ENCODE peak calls at places on chromosomes 12 and 14, in five cellular contexts. One of them, this sample, is unnamed.

GRCh38 chr14:92880351-92880750 is 42.6 kb upstream of the CHGA start:
- DNase-seq in A673: no peak
- DNase-seq in GM23248: peak; percentile 11
- DNase-seq in neural progenitor cell: no peak
- DNase-seq in GM23338: no peak
- DNase-seq in this sample: no peak

GRCh38 chr12:39199371-39199770 is 243.5 kb downstream of the KIF21A start:
- DNase-seq in neural progenitor cell: no peak
- DNase-seq in GM23248: no peak
- DNase-seq in GM23338: no peak
- DNase-seq in A673: peak; percentile 94
- DNase-seq in this sample: no peak

GRCh38 chr14:76312821-76313220 is 63.1 kb upstream of the ESRRB start:
- DNase-seq in A673: no peak
- DNase-seq in GM23338: peak; percentile 28
- DNase-seq in neural progenitor cell: peak; percentile 33
- DNase-seq in GM23248: no peak
- DNase-seq in this sample: no peak

GRCh38 chr12:96225003-96225855 is 31.1 kb downstream of the ELK3 start:
- DNase-seq in GM23338: no peak
- DNase-seq in neural progenitor cell: no peak
- DNase-seq in GM23248: no peak
- DNase-seq in A673: peak; percentile 40
- DNase-seq in this sample: no peak

GRCh38 chr14:99177876-99178630 is 93.9 kb downstream of the BCL11B start:
- DNase-seq in GM23248: no peak
- DNase-seq in GM23338: no peak
- DNase-seq in neural progenitor cell: no peak
- DNase-seq in A673: no peak
- DNase-seq in this sample: no peak

GRCh38 chr14:60215520-60216195 is 33.4 kb upstream of the PPM1A start:
- DNase-seq in GM23248: no peak
- DNase-seq in A673: no peak
- DNase-seq in neural progenitor cell: no peak
- DNase-seq in GM23338: no peak
- DNase-seq in this sample: no peak

GRCh38 chr14:60753264-60754126 is 18.9 kb downstream of the MNAT1 start:
- DNase-seq in GM23248: no peak
- DNase-seq in A673: no peak
- DNase-seq in neural progenitor cell: no peak
- DNase-seq in GM23338: no peak
- DNase-seq in this sample: peak; percentile 58

GRCh38 chr14:75259946-75260545 is 18.6 kb upstream of the FOS start:
- DNase-seq in GM23338: no peak
- DNase-seq in neural progenitor cell: no peak
- DNase-seq in GM23248: peak; percentile 4
- DNase-seq in A673: no peak
- DNase-seq in this sample: no peak

GRCh38 chr14:74649673-74650072 is 37.6 kb upstream of the LTBP2 start:
- DNase-seq in A673: no peak
- DNase-seq in GM23338: no peak
- DNase-seq in GM23248: peak; percentile 60
- DNase-seq in neural progenitor cell: no peak
- DNase-seq in this sample: no peak

GRCh38 chr12:59403259-59403932 is 192.4 kb upstream of the SLC16A7 start:
- DNase-seq in A673: peak; percentile 70
- DNase-seq in neural progenitor cell: peak; percentile 69
- DNase-seq in GM23338: peak; percentile 81
- DNase-seq in GM23248: peak; percentile 77
- DNase-seq in this sample: peak; percentile 91

GRCh38 chr14:25121342-25122129 is 71.6 kb upstream of the STXBP6 start:
- DNase-seq in GM23248: peak; percentile 95
- DNase-seq in A673: no peak
- DNase-seq in neural progenitor cell: no peak
- DNase-seq in GM23338: peak; percentile 23
- DNase-seq in this sample: peak; percentile 93

GRCh38 chr14:100777366-100778077 is 48.4 kb upstream of the MEG3 start:
- DNase-seq in GM23248: no peak
- DNase-seq in A673: no peak
- DNase-seq in GM23338: no peak
- DNase-seq in neural progenitor cell: no peak
- DNase-seq in this sample: no peak

GRCh38 chr12:50483488-50483887 is 21.3 kb upstream of the DIP2B start:
- DNase-seq in GM23338: no peak
- DNase-seq in GM23248: no peak
- DNase-seq in neural progenitor cell: no peak
- DNase-seq in A673: no peak
- DNase-seq in this sample: no peak

GRCh38 chr14:90642239-90642717 is 174.0 kb downstream of the TTC7B start:
- DNase-seq in GM23338: peak; percentile 84
- DNase-seq in A673: peak; percentile 9
- DNase-seq in GM23248: no peak
- DNase-seq in neural progenitor cell: peak; percentile 89
- DNase-seq in this sample: peak; percentile 73

GRCh38 chr12:32501835-32502333 is 102.5 kb downstream of the FGD4 start:
- DNase-seq in GM23338: peak; percentile 96
- DNase-seq in A673: peak; percentile 96
- DNase-seq in GM23248: peak; percentile 72
- DNase-seq in neural progenitor cell: peak; percentile 98
- DNase-seq in this sample: peak; percentile 91

GRCh38 chr12:67720383-67720856 is 71.9 kb downstream of the DYRK2 start:
- DNase-seq in A673: peak; percentile 17
- DNase-seq in neural progenitor cell: no peak
- DNase-seq in GM23248: peak; percentile 35
- DNase-seq in GM23338: no peak
- DNase-seq in this sample: peak; percentile 80

GRCh38 chr14:98900721-98901272 is 371.2 kb downstream of the BCL11B start:
- DNase-seq in GM23248: no peak
- DNase-seq in neural progenitor cell: no peak
- DNase-seq in GM23338: no peak
- DNase-seq in A673: no peak
- DNase-seq in this sample: no peak

GRCh38 chr14:91872517-91873470 is 5.5 kb upstream of the TC2N start:
- DNase-seq in GM23338: no peak
- DNase-seq in GM23248: peak; percentile 49
- DNase-seq in neural progenitor cell: no peak
- DNase-seq in A673: no peak
- DNase-seq in this sample: peak; percentile 93

GRCh38 chr12:8036366-8036765 is 3.9 kb downstream of the FOXJ2 start:
- DNase-seq in GM23248: peak; percentile 33
- DNase-seq in GM23338: no peak
- DNase-seq in neural progenitor cell: no peak
- DNase-seq in A673: no peak
- DNase-seq in this sample: peak; percentile 23

GRCh38 chr14:77641534-77642341 is 25.3 kb upstream of the SPTLC2 start:
- DNase-seq in A673: peak; percentile 55
- DNase-seq in neural progenitor cell: no peak
- DNase-seq in GM23338: peak; percentile 14
- DNase-seq in GM23248: peak; percentile 82
- DNase-seq in this sample: peak; percentile 47

GRCh38 chr12:121391619-121392324 is 8.1 kb upstream of the RNF34 start:
- DNase-seq in A673: peak; percentile 42
- DNase-seq in GM23338: no peak
- DNase-seq in GM23248: peak; percentile 68
- DNase-seq in neural progenitor cell: no peak
- DNase-seq in this sample: peak; percentile 59

GRCh38 chr14:61406670-61407069 is 85.3 kb downstream of the PRKCH start:
- DNase-seq in A673: no peak
- DNase-seq in GM23248: no peak
- DNase-seq in GM23338: no peak
- DNase-seq in neural progenitor cell: no peak
- DNase-seq in this sample: no peak

GRCh38 chr12:50934371-50934851 is 17.9 kb upstream of the HIGD1C start:
- DNase-seq in GM23338: no peak
- DNase-seq in A673: no peak
- DNase-seq in neural progenitor cell: no peak
- DNase-seq in GM23248: peak; percentile 18
- DNase-seq in this sample: peak; percentile 25

GRCh38 chr14:54343276-54344121 is 53.3 kb upstream of the CDKN3 start:
- DNase-seq in GM23248: no peak
- DNase-seq in neural progenitor cell: peak; percentile 58
- DNase-seq in GM23338: no peak
- DNase-seq in A673: peak; percentile 63
- DNase-seq in this sample: peak; percentile 64

GRCh38 chr12:64797156-64797555 is 27.3 kb upstream of the TBC1D30 start:
- DNase-seq in GM23338: no peak
- DNase-seq in GM23248: no peak
- DNase-seq in A673: no peak
- DNase-seq in neural progenitor cell: no peak
- DNase-seq in this sample: no peak

GRCh38 chr12:19261773-19262172 is 132.2 kb downstream of the PLEKHA5 start:
- DNase-seq in GM23338: no peak
- DNase-seq in GM23248: no peak
- DNase-seq in A673: peak; percentile 61
- DNase-seq in neural progenitor cell: no peak
- DNase-seq in this sample: no peak

GRCh38 chr14:91835920-91836843 is 31.2 kb downstream of the TC2N start:
- DNase-seq in neural progenitor cell: peak; percentile 89
- DNase-seq in GM23248: peak; percentile 20
- DNase-seq in A673: peak; percentile 69
- DNase-seq in GM23338: peak; percentile 94
- DNase-seq in this sample: no peak

GRCh38 chr14:22390824-22391461 is 198.1 kb downstream of the DAD1 start:
- DNase-seq in GM23248: no peak
- DNase-seq in neural progenitor cell: no peak
- DNase-seq in A673: no peak
- DNase-seq in GM23338: no peak
- DNase-seq in this sample: no peak

GRCh38 chr14:54606178-54606577 is 39.2 kb downstream of the SAMD4A start:
- DNase-seq in GM23338: peak; percentile 59
- DNase-seq in A673: peak; percentile 21
- DNase-seq in neural progenitor cell: peak; percentile 7
- DNase-seq in GM23248: peak; percentile 69
- DNase-seq in this sample: peak; percentile 27

GRCh38 chr12:89789862-89790261 is 81.2 kb upstream of the ATP2B1 start:
- DNase-seq in GM23248: peak; percentile 27
- DNase-seq in A673: no peak
- DNase-seq in GM23338: no peak
- DNase-seq in neural progenitor cell: no peak
- DNase-seq in this sample: no peak

GRCh38 chr14:53793790-53794560 is 162.7 kb downstream of the BMP4 start:
- DNase-seq in GM23248: no peak
- DNase-seq in GM23338: no peak
- DNase-seq in A673: no peak
- DNase-seq in neural progenitor cell: no peak
- DNase-seq in this sample: peak; percentile 49

GRCh38 chr12:94874086-94874985 is 129.2 kb downstream of the NDUFA12 start:
- DNase-seq in GM23248: no peak
- DNase-seq in GM23338: peak; percentile 13
- DNase-seq in A673: no peak
- DNase-seq in neural progenitor cell: peak; percentile 18
- DNase-seq in this sample: no peak
- TF ChIP-seq EZH2 in GM23248: peak; percentile 99
- TF ChIP-seq EZH2 in GM23338: peak; percentile 83
- TF ChIP-seq EZH2 in A673: peak; percentile 98
- TF ChIP-seq EZH2 in neural progenitor cell: peak; percentile 80
- TF ChIP-seq EZH2 in this sample: peak; percentile 95

GRCh38 chr12:68932123-68932700 is 759 bp downstream of the CPM start:
- DNase-seq in GM23248: no peak
- DNase-seq in GM23338: no peak
- DNase-seq in A673: peak; percentile 4
- DNase-seq in neural progenitor cell: no peak
- DNase-seq in this sample: no peak
- TF ChIP-seq EZH2 in GM23248: no peak
- TF ChIP-seq EZH2 in GM23338: no peak
- TF ChIP-seq EZH2 in A673: no peak
- TF ChIP-seq EZH2 in neural progenitor cell: no peak
- TF ChIP-seq EZH2 in this sample: no peak

GRCh38 chr12:26723379-26724308 is 109.3 kb downstream of the ITPR2 start:
- DNase-seq in GM23338: no peak
- DNase-seq in A673: no peak
- DNase-seq in neural progenitor cell: no peak
- DNase-seq in GM23248: peak; percentile 61
- DNase-seq in this sample: peak; percentile 90
- TF ChIP-seq EZH2 in GM23338: no peak
- TF ChIP-seq EZH2 in A673: no peak
- TF ChIP-seq EZH2 in neural progenitor cell: no peak
- TF ChIP-seq EZH2 in GM23248: no peak
- TF ChIP-seq EZH2 in this sample: no peak

GRCh38 chr12:9106067-9106466 is 9.7 kb downstream of the A2M start:
- DNase-seq in neural progenitor cell: no peak
- DNase-seq in GM23338: no peak
- DNase-seq in GM23248: no peak
- DNase-seq in A673: no peak
- DNase-seq in this sample: no peak
- TF ChIP-seq EZH2 in neural progenitor cell: no peak
- TF ChIP-seq EZH2 in GM23338: no peak
- TF ChIP-seq EZH2 in GM23248: no peak
- TF ChIP-seq EZH2 in A673: no peak
- TF ChIP-seq EZH2 in this sample: no peak

GRCh38 chr12:212799-213526 is 994 bp downstream of the SLC6A12 start:
- DNase-seq in GM23248: no peak
- DNase-seq in neural progenitor cell: no peak
- DNase-seq in A673: peak; percentile 14
- DNase-seq in GM23338: no peak
- DNase-seq in this sample: peak; percentile 28
- TF ChIP-seq EZH2 in GM23248: no peak
- TF ChIP-seq EZH2 in neural progenitor cell: no peak
- TF ChIP-seq EZH2 in A673: no peak
- TF ChIP-seq EZH2 in GM23338: no peak
- TF ChIP-seq EZH2 in this sample: no peak

GRCh38 chr14:73239463-73240241 is 2.3 kb downstream of the PAPLN start:
- DNase-seq in A673: no peak
- DNase-seq in GM23248: peak; percentile 71
- DNase-seq in neural progenitor cell: peak; percentile 67
- DNase-seq in GM23338: peak; percentile 77
- DNase-seq in this sample: peak; percentile 72
- TF ChIP-seq EZH2 in A673: peak; percentile 26
- TF ChIP-seq EZH2 in GM23248: no peak
- TF ChIP-seq EZH2 in neural progenitor cell: peak; percentile 93
- TF ChIP-seq EZH2 in GM23338: no peak
- TF ChIP-seq EZH2 in this sample: peak; percentile 63